ENCODE peak calls at places on chromosome 16, in eight cellular contexts. X is psoas muscle; E is AG08396; L is stimulated activated CD8-positive, alpha-beta memory T cell treated with anti-CD3 and anti-CD28 coated beads, Interleukin-4, amount 100 ng/mL, for 4 hours; C is M059J; N is C1 segment of cervical spinal cord; P is cardiac septum; M is Peyer's patch. T is an unnamed sample.

GRCh38 chr16:12819126-12820117 is 15.7 kb upstream of the CPPED1 start:
- DNase-seq in X (peak), E (peak), L (peak), C (peak), N (peak), P (peak), M (peak), T (peak)

GRCh38 chr16:12462690-12463646 is 340.7 kb downstream of the CPPED1 start:
- DNase-seq in X (no peak), E (no peak), L (no peak), C (no peak), N (no peak), P (no peak), M (no peak), T (no peak)

GRCh38 chr16:10266809-10267208 is 84.6 kb upstream of the GRIN2A start:
- DNase-seq in X (no peak), E (no peak), L (no peak), C (no peak), N (no peak), P (no peak), M (no peak), T (no peak)

GRCh38 chr16:53768167-53768566 is 64.2 kb downstream of the FTO start:
- DNase-seq in X (no peak), E (no peak), L (no peak), C (no peak), N (no peak), P (no peak), M (no peak), T (peak)

GRCh38 chr16:65704866-65705265 is 583.0 kb upstream of the CDH11 start:
- DNase-seq in X (no peak), E (no peak), L (no peak), C (no peak), N (no peak), P (no peak), M (no peak), T (no peak)

GRCh38 chr16:1450218-1450617 is 5.9 kb upstream of the CCDC154 start:
- DNase-seq in X (no peak), E (no peak), L (no peak), C (no peak), N (no peak), P (no peak), M (no peak), T (no peak)

GRCh38 chr16:84065536-84066132 is 23.0 kb upstream of the SLC38A8 start:
- DNase-seq in X (peak), E (peak), L (no peak), C (peak), N (peak), P (no peak), M (peak), T (peak)

GRCh38 chr16:67562526-67562917 is at the start of gene CTCF:
- DNase-seq in X (peak), E (peak), L (peak), C (peak), N (peak), P (no peak), M (peak), T (peak)

GRCh38 chr16:7521834-7522233 is 189.2 kb downstream of the RBFOX1 start:
- DNase-seq in X (no peak), E (no peak), L (no peak), C (no peak), N (no peak), P (no peak), M (no peak), T (no peak)

GRCh38 chr16:56812884-56813283 is 52.1 kb upstream of the SLC12A3 start:
- DNase-seq in X (no peak), E (no peak), L (no peak), C (peak), N (no peak), P (no peak), M (no peak), T (no peak)

GRCh38 chr16:48123104-48123788 is 32.5 kb downstream of the ABCC12 start:
- DNase-seq in X (peak), E (peak), L (peak), C (peak), N (peak), P (no peak), M (no peak), T (peak)

GRCh38 chr16:57061084-57061905 is 31.1 kb upstream of the CPNE2 start:
- DNase-seq in X (peak), E (peak), L (no peak), C (peak), N (peak), P (peak), M (no peak), T (no peak)

GRCh38 chr16:66548868-66549267 is 1.1 kb downstream of the TK2 start:
- DNase-seq in X (no peak), E (no peak), L (no peak), C (no peak), N (no peak), P (no peak), M (no peak), T (no peak)

GRCh38 chr16:56038564-56039098 is 152.7 kb upstream of the GNAO1 start:
- DNase-seq in X (no peak), E (no peak), L (no peak), C (no peak), N (no peak), P (no peak), M (no peak), T (no peak)

GRCh38 chr16:104355-104754 is 26.3 kb downstream of the MPG start:
- DNase-seq in X (no peak), E (no peak), L (no peak), C (no peak), N (no peak), P (no peak), M (no peak), T (no peak)

GRCh38 chr16:22313141-22313781 is 16.1 kb downstream of the POLR3E start:
- DNase-seq in X (no peak), E (no peak), L (no peak), C (no peak), N (no peak), P (no peak), M (peak), T (no peak)

GRCh38 chr16:50152386-50152806 is 710 bp upstream of the TENT4B start:
- DNase-seq in X (no peak), E (no peak), L (peak), C (peak), N (no peak), P (peak), M (peak), T (peak)

GRCh38 chr16:4098496-4098895 is 17.7 kb downstream of the ADCY9 start:
- DNase-seq in X (no peak), E (no peak), L (no peak), C (no peak), N (no peak), P (no peak), M (no peak), T (no peak)

GRCh38 chr16:12063004-12063395 is 86.5 kb downstream of the SNX29 start:
- DNase-seq in X (no peak), E (no peak), L (no peak), C (no peak), N (no peak), P (no peak), M (no peak), T (no peak)

GRCh38 chr16:84281077-84281476 is 13.6 kb upstream of the WFDC1 start:
- DNase-seq in X (no peak), E (no peak), L (no peak), C (no peak), N (no peak), P (no peak), M (no peak), T (no peak)

GRCh38 chr16:50276801-50277560 is 10.6 kb downstream of the ADCY7 start:
- DNase-seq in X (no peak), E (no peak), L (no peak), C (peak), N (no peak), P (no peak), M (no peak), T (no peak)

GRCh38 chr16:86202267-86202666 is 303.3 kb downstream of the IRF8 start:
- DNase-seq in X (no peak), E (no peak), L (no peak), C (no peak), N (no peak), P (peak), M (no peak), T (no peak)

GRCh38 chr16:75238853-75239371 is 12.5 kb downstream of the BCAR1 start:
- DNase-seq in X (no peak), E (peak), L (no peak), C (peak), N (no peak), P (no peak), M (no peak), T (no peak)